ENCODE peak calls at places on chromosomes 11 and 22, in eight cellular contexts. D is IMR-90; E is left lung; B is naive thymus-derived CD4-positive, alpha-beta T cell; J is ovary; L is SJSA1; O is body of pancreas; Z is testis. A is an unnamed sample. For H3K27me3 and H3K4me1, the result is how much of the 10 kb centered on the place peaks cover.

GRCh38 chr22:23789121-23789520 is 2.4 kb downstream of the SMARCB1 start:
- DNase-seq in D (no peak), E (no peak), B (no peak), J (no peak), L (no peak), O (no peak), Z (no peak), A (no peak)

GRCh38 chr11:107957109-107957588 is 28.9 kb downstream of the RAB39A start:
- DNase-seq in D (no peak), E (no peak), B (no peak), J (no peak), L (no peak), O (no peak), Z (no peak), A (no peak)

GRCh38 chr11:65416341-65417185 is 6.0 kb upstream of the NEAT1 start:
- DNase-seq in D (peak), E (peak), B (peak), J (peak), L (peak), O (peak), Z (peak), A (peak)

GRCh38 chr11:115676206-115676605 is 172.0 kb upstream of the CADM1 start:
- DNase-seq in D (no peak), E (no peak), B (no peak), J (no peak), L (no peak), O (no peak), Z (no peak), A (no peak)

GRCh38 chr11:65571940-65572339 is 398 bp upstream of the FAM89B start:
- DNase-seq in D (peak), E (no peak), B (no peak), J (no peak), L (peak), O (peak), Z (no peak), A (no peak)

GRCh38 chr22:33529424-33530113 is 390.7 kb downstream of the LARGE1 start:
- DNase-seq in D (peak), E (no peak), B (no peak), J (no peak), L (no peak), O (no peak), Z (no peak), A (no peak)

GRCh38 chr11:66015936-66016792 is 4.4 kb downstream of the CST6 start:
- DNase-seq in D (no peak), E (no peak), B (no peak), J (no peak), L (no peak), O (no peak), Z (no peak), A (peak)

GRCh38 chr22:23008887-23009286 is 61.4 kb upstream of the GNAZ start:
- DNase-seq in D (no peak), E (no peak), B (no peak), J (no peak), L (no peak), O (peak), Z (no peak), A (no peak)

GRCh38 chr11:63882555-63883242 is 34.3 kb downstream of the RCOR2 start:
- DNase-seq in D (no peak), E (peak), B (peak), J (no peak), L (no peak), O (no peak), Z (peak), A (peak)

GRCh38 chr11:11818529-11819121 is 23.1 kb upstream of the USP47 start:
- DNase-seq in D (no peak), E (no peak), B (no peak), J (no peak), L (no peak), O (no peak), Z (no peak), A (no peak)

GRCh38 chr11:112085822-112086421 is 634 bp downstream of the TIMM8B start:
- DNase-seq in D (peak), E (no peak), B (no peak), J (no peak), L (no peak), O (no peak), Z (peak), A (no peak)

GRCh38 chr11:11157201-11157600 is 195.8 kb downstream of the CSNK2A3 start:
- DNase-seq in D (peak), E (no peak), B (peak), J (no peak), L (no peak), O (no peak), Z (peak), A (peak)

GRCh38 chr11:126135182-126136176 is 72.8 kb upstream of the CDON start:
- DNase-seq in D (no peak), E (no peak), B (no peak), J (no peak), L (no peak), O (no peak), Z (no peak), A (no peak)

GRCh38 chr11:115759622-115760527 is 255.7 kb upstream of the CADM1 start:
- DNase-seq in D (no peak), E (peak), B (no peak), J (peak), L (peak), O (peak), Z (peak), A (peak)

GRCh38 chr22:46547883-46548244 is 10.4 kb upstream of the CELSR1 start:
- DNase-seq in D (peak), E (peak), B (no peak), J (no peak), L (peak), O (peak), Z (peak), A (peak)

GRCh38 chr11:121890377-121890776 is 225.6 kb downstream of the BLID start:
- DNase-seq in D (peak), E (no peak), B (no peak), J (no peak), L (no peak), O (no peak), Z (no peak), A (no peak)

GRCh38 chr11:78954261-78954660 is 379.6 kb upstream of the NARS2 start:
- DNase-seq in D (no peak), E (no peak), B (no peak), J (no peak), L (no peak), O (no peak), Z (no peak), A (no peak)

GRCh38 chr11:115630109-115630700 is 126.0 kb upstream of the CADM1 start:
- DNase-seq in D (no peak), E (no peak), B (no peak), J (no peak), L (no peak), O (no peak), Z (no peak), A (no peak)

GRCh38 chr11:59678118-59678812 is 9.4 kb upstream of the PATL1 start:
- DNase-seq in D (no peak), E (no peak), B (no peak), J (no peak), L (no peak), O (no peak), Z (no peak), A (no peak)

GRCh38 chr11:44917741-44918140 is 32.9 kb downstream of the TP53I11 start:
- DNase-seq in D (no peak), E (no peak), B (no peak), J (no peak), L (no peak), O (no peak), Z (no peak), A (no peak)

GRCh38 chr11:8249482-8249881 is 14.2 kb downstream of the LMO1 start:
- DNase-seq in D (no peak), E (no peak), B (no peak), J (no peak), L (no peak), O (no peak), Z (no peak), A (peak)

GRCh38 chr22:24124247-24124646 is 57.0 kb upstream of the SUSD2 start:
- DNase-seq in D (no peak), E (no peak), B (no peak), J (no peak), L (no peak), O (no peak), Z (no peak), A (no peak)

GRCh38 chr11:121611242-121611641 is 158.5 kb upstream of the SORL1-AS1 start:
- DNase-seq in D (no peak), E (no peak), B (no peak), J (no peak), L (no peak), O (no peak), Z (no peak), A (no peak)

GRCh38 chr11:126487711-126488110 is 132.2 kb downstream of the ST3GAL4 start:
- DNase-seq in D (no peak), E (no peak), B (no peak), J (no peak), L (no peak), O (no peak), Z (no peak), A (no peak)

GRCh38 chr22:25053153-25053805 is 100.8 kb downstream of the KIAA1671 start:
- DNase-seq in D (no peak), E (no peak), B (no peak), J (no peak), L (no peak), O (no peak), Z (no peak), A (no peak)

GRCh38 chr22:30969532-30970355 is 679 bp downstream of the TUG1 start:
- DNase-seq in D (peak), E (peak), B (peak), J (no peak), L (no peak), O (peak), Z (peak), A (no peak)

DNA sequence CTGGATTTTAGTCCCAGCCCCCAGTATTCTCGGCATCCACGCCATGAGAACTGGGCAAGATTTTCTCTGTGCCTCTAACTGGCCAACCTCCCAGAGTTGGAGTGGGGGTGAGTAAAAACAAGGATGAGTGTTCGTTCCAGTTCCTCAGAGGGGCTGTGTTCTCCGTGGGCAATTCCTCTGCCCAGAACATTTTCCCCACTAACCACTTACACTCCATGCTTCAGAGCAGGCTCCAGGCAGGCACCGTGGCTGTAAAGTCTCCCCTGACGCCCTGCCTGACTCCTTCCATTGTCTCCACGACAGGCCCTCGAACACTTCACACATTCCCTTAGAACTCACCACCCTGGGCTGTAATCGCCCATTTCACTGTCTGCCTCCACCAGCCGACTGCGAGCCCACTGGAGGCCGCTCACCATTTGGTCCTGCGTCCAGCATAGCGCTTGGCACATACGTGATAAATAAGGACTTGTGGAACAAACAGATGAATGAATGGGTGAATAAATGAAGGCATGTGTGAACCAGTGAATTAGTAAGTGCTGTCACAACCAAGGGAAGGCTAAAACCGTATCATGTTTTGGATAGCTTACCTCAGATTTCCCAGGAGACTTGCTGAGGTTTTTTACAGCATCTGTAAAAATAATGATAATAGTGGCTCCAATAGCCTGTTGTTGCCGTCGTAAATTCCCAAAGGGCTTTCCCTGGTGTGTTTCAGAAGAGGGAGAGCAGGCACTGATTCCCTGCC is 6.1 kb downstream of the APLNR start:
- DNase-seq in D (no peak), E (no peak), B (no peak), J (no peak), L (no peak), O (no peak), Z (no peak), A (no peak)
- H3K27me3 ChIP-seq in D (under half), E (half or more), B (under half), J (under half), L (under half), O (under half), Z (under half), A (under half)

GRCh38 chr11:207213-208176 is at the start of the genes BET1L and RIC8A:
- DNase-seq in D (peak), E (peak), B (peak), J (peak), L (peak), O (peak), Z (peak), A (peak)
- H3K4me1 ChIP-seq in D (under half), E (half or more), B (half or more), J (under half), L (under half), O (half or more), Z (under half), A (under half)

DNA sequence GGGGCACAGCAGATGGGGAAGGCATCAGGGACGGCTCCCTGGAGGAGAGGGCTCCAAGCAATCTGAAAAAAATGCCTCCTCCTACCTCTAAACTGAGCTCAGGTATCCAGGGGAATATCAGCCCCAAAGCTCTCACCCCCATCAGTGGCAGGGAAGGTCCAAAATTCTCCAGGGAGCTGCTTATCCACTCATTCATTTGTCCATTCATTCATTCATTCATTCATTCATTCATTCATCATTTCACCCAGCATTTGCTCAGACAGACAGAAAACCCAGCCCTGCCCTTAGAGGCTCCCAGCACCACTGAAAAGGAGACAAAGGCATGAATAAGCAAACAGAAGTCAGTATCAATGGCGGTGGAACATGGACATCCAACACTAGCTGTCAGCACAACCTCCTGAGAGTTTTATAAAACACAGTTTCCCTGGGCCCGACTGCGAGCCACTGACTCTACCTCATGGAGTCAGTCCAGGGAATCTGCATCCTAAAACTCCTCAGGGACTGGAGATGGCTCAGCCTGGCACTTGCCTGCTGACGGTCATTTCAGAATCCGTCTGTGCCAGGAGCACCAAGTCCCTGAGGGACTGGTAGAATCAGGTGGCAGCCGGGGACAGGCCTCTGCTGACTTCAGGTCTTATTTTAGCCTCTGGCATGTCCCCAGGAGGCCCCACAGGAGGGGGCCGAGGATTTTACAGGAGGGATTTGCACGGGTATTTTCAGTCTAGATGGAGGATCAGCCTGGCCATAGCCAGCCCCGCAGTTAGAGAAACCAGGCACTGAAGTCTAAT is 164.6 kb downstream of the MN1 start:
- DNase-seq in D (no peak), E (no peak), B (no peak), J (no peak), L (no peak), O (no peak), Z (no peak), A (peak)
- H3K27me3 ChIP-seq in D (under half), E (under half), B (under half), J (under half), L (under half), O (under half), Z (under half), A (under half)

DNA sequence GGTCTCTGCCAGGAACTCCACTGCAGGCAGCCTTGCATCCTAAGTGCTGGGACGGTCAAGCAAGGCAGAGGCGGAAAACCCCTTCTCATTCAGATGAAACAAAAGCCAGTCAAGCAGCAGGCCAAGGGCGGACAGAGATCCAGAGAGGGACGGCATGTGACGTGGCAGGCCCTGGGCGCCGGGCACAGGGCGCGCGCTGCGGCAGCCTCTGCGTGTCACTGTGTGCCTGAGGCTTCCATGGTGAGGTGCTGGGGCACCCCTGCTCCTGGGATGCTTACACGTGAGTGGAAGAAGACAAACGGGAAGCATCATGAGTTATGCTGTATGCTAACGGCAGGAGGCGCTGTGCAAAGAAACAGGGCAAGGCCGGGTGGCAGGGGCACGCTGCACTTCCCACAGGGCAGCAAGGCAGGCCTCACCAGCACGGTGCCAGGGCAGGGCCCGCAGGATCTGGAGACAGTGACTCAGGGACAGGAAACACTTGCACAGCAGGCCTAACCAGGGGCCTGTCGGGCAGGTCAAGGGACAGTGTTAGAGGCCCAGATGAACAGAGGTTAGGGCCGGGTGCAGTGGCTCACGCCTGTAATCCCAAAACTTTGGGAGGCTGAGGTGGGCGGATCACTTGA is 6.1 kb downstream of the TOLLIP start:
- DNase-seq in D (no peak), E (no peak), B (no peak), J (peak), L (no peak), O (peak), Z (no peak), A (no peak)
- H3K4me1 ChIP-seq in D (under half), E (half or more), B (under half), J (under half), L (under half), O (half or more), Z (half or more), A (under half)

GRCh38 chr11:17476317-17477083 is at the start of gene ABCC8:
- DNase-seq in D (no peak), E (no peak), B (no peak), J (no peak), L (no peak), O (no peak), Z (no peak), A (no peak)
- H3K27me3 ChIP-seq in D (under half), E (half or more), B (under half), J (under half), L (under half), O (under half), Z (under half), A (under half)

GRCh38 chr11:2690596-2691354 is 9.0 kb downstream of the KCNQ1OT1 start:
- DNase-seq in D (no peak), E (peak), B (no peak), J (no peak), L (no peak), O (peak), Z (no peak), A (peak)

GRCh38 chr11:2690261-2690575 is 9.6 kb downstream of the KCNQ1OT1 start:
- DNase-seq in D (no peak), E (peak), B (no peak), J (no peak), L (no peak), O (peak), Z (no peak), A (no peak)

GRCh38 chr11:2689551-2690260 is 10.1 kb downstream of the KCNQ1OT1 start:
- DNase-seq in D (no peak), E (peak), B (no peak), J (peak), L (no peak), O (peak), Z (no peak), A (peak)

GRCh38 chr11:2691991-2692841 is 7.6 kb downstream of the KCNQ1OT1 start:
- DNase-seq in D (no peak), E (peak), B (no peak), J (peak), L (no peak), O (peak), Z (no peak), A (no peak)

DNA sequence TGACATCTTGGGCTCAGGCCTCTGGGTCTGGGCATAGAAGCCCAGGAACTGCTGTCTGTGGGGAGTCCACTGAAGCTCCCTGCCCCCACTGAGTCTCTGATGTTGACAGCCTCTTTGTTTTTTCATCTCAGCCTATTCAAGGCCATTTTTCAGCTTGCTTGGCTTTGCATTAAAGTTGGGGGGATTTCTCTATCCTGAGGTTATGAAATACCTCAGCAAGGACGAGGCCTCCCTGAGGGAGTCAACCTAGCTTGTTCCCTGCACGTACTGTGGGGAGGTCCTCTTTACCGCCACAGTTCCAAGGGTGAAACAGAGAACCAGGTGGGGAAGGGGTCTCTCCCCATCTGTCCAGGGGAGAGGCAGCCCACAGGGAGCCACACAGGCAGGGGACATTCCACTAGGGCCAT is 8.4 kb downstream of the KCNQ1OT1 start:
- DNase-seq in D (no peak), E (peak), B (no peak), J (peak), L (no peak), O (peak), Z (no peak), A (no peak)
- H3K4me1 ChIP-seq in D (under half), E (under half), B (under half), J (half or more), L (under half), O (half or more), Z (under half), A (under half)

GRCh38 chr22:39597236-39597869 is 26.8 kb downstream of the CACNA1I start:
- DNase-seq in D (no peak), E (no peak), B (no peak), J (no peak), L (no peak), O (no peak), Z (no peak), A (no peak)
- H3K27me3 ChIP-seq in D (under half), E (half or more), B (under half), J (under half), L (under half), O (under half), Z (under half), A (under half)

GRCh38 chr11:119031912-119032280 is 1.2 kb upstream of the SLC37A4 start:
- DNase-seq in D (no peak), E (no peak), B (no peak), J (no peak), L (no peak), O (no peak), Z (no peak), A (no peak)
- H3K4me1 ChIP-seq in D (under half), E (under half), B (under half), J (under half), L (under half), O (under half), Z (under half), A (under half)

DNA sequence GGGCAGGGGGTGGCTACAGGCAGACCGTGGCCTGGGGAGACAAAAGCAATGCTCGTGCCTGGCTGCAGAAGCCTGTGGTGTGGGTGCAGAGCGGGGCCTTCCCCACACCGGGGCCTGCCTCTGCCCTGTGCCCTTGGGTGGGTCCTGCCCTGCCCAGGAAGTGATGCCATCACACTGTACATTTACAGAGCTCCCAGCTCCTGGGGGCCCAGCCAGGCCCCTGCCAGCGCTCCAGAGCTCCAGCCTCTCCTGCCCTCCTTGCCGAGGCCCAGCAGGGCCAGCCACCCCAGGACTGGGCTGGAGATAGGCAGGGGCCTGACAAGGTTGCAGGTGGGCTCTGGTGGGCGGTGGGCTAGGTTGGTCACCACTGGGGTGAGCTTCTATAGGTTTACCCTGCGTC is 40.2 kb downstream of the MUC5B start:
- DNase-seq in D (no peak), E (no peak), B (peak), J (no peak), L (no peak), O (no peak), Z (no peak), A (no peak)
- H3K27me3 ChIP-seq in D (under half), E (under half), B (under half), J (under half), L (under half), O (under half), Z (under half), A (under half)

A was measured in aorta.